ENCODE peak calls at places on chromosomes 12 and 14, in five cellular contexts. J is lower lobe of right lung; A is activated CD4-positive, CD25-positive, alpha-beta regulatory T cell; Z is BJ; Q is naive thymus-derived CD8-positive, alpha-beta T cell. L is an unnamed sample.

GRCh38 chr12:75735853-75736252 is 224.4 kb upstream of the KRR1 start:
- DNase-seq in J (no peak), A (no peak), Z (no peak), Q (no peak), L (no peak)

GRCh38 chr14:69079188-69079742 is 73.7 kb downstream of the DCAF5 start:
- DNase-seq in J (no peak), A (no peak), Z (peak; percentile 75), Q (no peak), L (no peak)

GRCh38 chr14:72904840-72905561 is 11.1 kb upstream of the DPF3 start:
- DNase-seq in J (peak; percentile 52), A (peak; percentile 18), Z (no peak), Q (peak; percentile 33), L (peak; percentile 47)

GRCh38 chr12:132288516-132289188 is 40.7 kb downstream of the GALNT9 start:
- DNase-seq in J (peak; percentile 31), A (no peak), Z (no peak), Q (no peak), L (no peak)

GRCh38 chr14:58639842-58640484 is 2.2 kb downstream of the DACT1 start:
- DNase-seq in J (no peak), A (no peak), Z (peak; percentile 66), Q (no peak), L (no peak)

GRCh38 chr12:19755141-19755540 is 315.8 kb downstream of the AEBP2 start:
- DNase-seq in J (no peak), A (no peak), Z (no peak), Q (no peak), L (no peak)

GRCh38 chr12:130745921-130746320 is 29.8 kb upstream of the RIMBP2 start:
- DNase-seq in J (no peak), A (no peak), Z (no peak), Q (no peak), L (no peak)

GRCh38 chr12:121223283-121223946 is 13.5 kb downstream of the P2RX4 start:
- DNase-seq in J (no peak), A (no peak), Z (no peak), Q (no peak), L (peak; percentile 34)

GRCh38 chr12:3973269-3973884 is 100.2 kb upstream of the PARP11 start:
- DNase-seq in J (no peak), A (no peak), Z (no peak), Q (no peak), L (no peak)

GRCh38 chr14:64196668-64197411 is 97.3 kb downstream of the ESR2 start:
- DNase-seq in J (peak; percentile 77), A (no peak), Z (no peak), Q (no peak), L (no peak)

GRCh38 chr12:133221241-133221640 is 14.4 kb downstream of the ANHX start:
- DNase-seq in J (no peak), A (no peak), Z (no peak), Q (no peak), L (no peak)

GRCh38 chr12:104576980-104577925 is 120.5 kb downstream of the CHST11 start:
- DNase-seq in J (no peak), A (no peak), Z (no peak), Q (no peak), L (no peak)

GRCh38 chr12:112868459-112869041 is 38.2 kb upstream of the OAS1 start:
- DNase-seq in J (no peak), A (no peak), Z (no peak), Q (no peak), L (no peak)

GRCh38 chr12:48980953-48981756 is 3.0 kb downstream of the WNT1 start:
- DNase-seq in J (peak; percentile 57), A (no peak), Z (no peak), Q (peak; percentile 60), L (no peak)

GRCh38 chr12:19992311-19992710 is 376.0 kb upstream of the PDE3A start:
- DNase-seq in J (no peak), A (no peak), Z (no peak), Q (no peak), L (no peak)

GRCh38 chr14:73606271-73606670 is 6.0 kb upstream of the ACOT6 start:
- DNase-seq in J (no peak), A (no peak), Z (no peak), Q (no peak), L (no peak)

GRCh38 chr12:62629413-62629812 is 162.8 kb downstream of the MON2 start:
- DNase-seq in J (no peak), A (no peak), Z (no peak), Q (no peak), L (no peak)

GRCh38 chr12:95687937-95688336 is 102.6 kb downstream of the NTN4 start:
- DNase-seq in J (no peak), A (no peak), Z (no peak), Q (no peak), L (no peak)

GRCh38 chr12:308511-308910 is 45.9 kb upstream of the SLC6A13 start:
- DNase-seq in J (no peak), A (no peak), Z (no peak), Q (no peak), L (no peak)

GRCh38 chr12:32448581-32448980 is 49.2 kb downstream of the FGD4 start:
- DNase-seq in J (no peak), A (no peak), Z (no peak), Q (no peak), L (no peak)

GRCh38 chr14:68365228-68365627 is 427.6 kb downstream of the ZFP36L1 start:
- DNase-seq in J (no peak), A (no peak), Z (peak; percentile 39), Q (no peak), L (no peak)